ENCODE peak calls at places on chromosomes 12 and 14, in five cellular contexts. C is neural progenitor cell, R is MG63, L is left lung, M is pancreas. J is an unnamed sample.
A peak's percentile ranks its signal among the peaks of the same experiment; 100 is the strongest.

GRCh38 chr12:100668939-100669536 is 95.6 kb downstream of the GAS2L3 start:
- DNase-seq in L (peak; percentile 90), C (peak; percentile 89), M (peak; percentile 90), R (peak; percentile 60), J (peak; percentile 68)

GRCh38 chr12:54949041-54949721 is 35.4 kb downstream of the TESPA1 start:
- DNase-seq in R (no peak), C (no peak), L (no peak), M (no peak), J (no peak)

GRCh38 chr12:5390174-5390799 is 41.6 kb upstream of the NTF3 start:
- DNase-seq in M (no peak), C (no peak), R (no peak), L (no peak), J (no peak)

GRCh38 chr12:15700595-15700994 is 88.6 kb downstream of the EPS8 start:
- DNase-seq in R (no peak), M (no peak), C (no peak), L (no peak), J (peak; percentile 79)

GRCh38 chr14:92480856-92481255 is 32.7 kb upstream of the RIN3 start:
- DNase-seq in M (no peak), L (no peak), C (no peak), R (no peak), J (no peak)

GRCh38 chr12:97921957-97922722 is 459.5 kb downstream of the RMST start:
- DNase-seq in R (peak; percentile 5), M (no peak), L (no peak), C (no peak), J (peak; percentile 62)

GRCh38 chr12:14774944-14775651 is 28.2 kb downstream of the WBP11 start:
- DNase-seq in L (peak; percentile 83), R (peak; percentile 35), C (peak; percentile 51), M (peak; percentile 75), J (peak; percentile 37)

GRCh38 chr14:64688801-64689200 is 15.4 kb upstream of the PLEKHG3 start:
- DNase-seq in R (no peak), L (no peak), C (no peak), M (no peak), J (no peak)

GRCh38 chr12:45191239-45191638 is 24.7 kb upstream of the ANO6 start:
- DNase-seq in L (no peak), C (no peak), M (no peak), R (no peak), J (no peak)

GRCh38 chr12:26044007-26044394 is 80.8 kb downstream of the BHLHE41 start:
- DNase-seq in C (no peak), R (peak; percentile 72), L (no peak), M (no peak), J (no peak)

GRCh38 chr12:93805736-93806141 is 128.6 kb downstream of the CRADD start:
- DNase-seq in C (no peak), M (no peak), L (no peak), R (no peak), J (no peak)

GRCh38 chr12:93802698-93803097 is 125.5 kb downstream of the CRADD start:
- DNase-seq in R (no peak), C (no peak), M (no peak), L (no peak), J (no peak)

GRCh38 chr12:93803408-93803807 is 126.2 kb downstream of the CRADD start:
- DNase-seq in C (peak; percentile 10), M (no peak), R (peak; percentile 56), L (no peak), J (no peak)

GRCh38 chr12:93804392-93805179 is 127.4 kb downstream of the CRADD start:
- DNase-seq in R (peak; percentile 43), M (no peak), L (no peak), C (no peak), J (no peak)

DNA sequence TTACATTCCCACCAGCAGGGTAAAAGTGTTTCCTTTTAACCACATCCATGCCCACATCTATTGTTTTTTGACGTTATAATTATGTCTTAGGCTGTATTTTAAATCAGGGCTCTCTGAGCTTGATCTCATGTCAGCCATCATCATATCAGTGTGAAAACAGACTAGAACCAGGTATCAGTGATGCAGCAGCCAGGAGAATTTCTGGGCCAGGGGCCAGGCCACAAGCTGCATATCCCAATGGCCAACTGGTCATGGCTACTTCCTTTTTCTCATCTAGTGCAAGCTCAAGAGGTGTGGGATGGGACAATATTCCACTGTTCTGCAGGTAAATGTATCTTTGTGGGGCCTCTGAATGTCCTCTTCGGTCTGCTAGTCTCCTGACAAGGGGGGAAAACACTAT is 125.1 kb downstream of the CRADD start:
- DNase-seq in M (no peak), C (no peak), R (peak; percentile 35), L (no peak), J (no peak)
- H3K36me3 ChIP-seq in M (no peaks in the 10 kb centered on the region), C (no peaks in the 10 kb centered on the region), R (no peaks in the 10 kb centered on the region), L (no peaks in the 10 kb centered on the region), J (no peaks in the 10 kb centered on the region)

GRCh38 chr14:104931771-104932675 is 7.3 kb downstream of the PLD4 start:
- DNase-seq in M (peak; percentile 58), L (peak; percentile 72), C (peak; percentile 45), R (no peak), J (no peak)
- H3K4me3 ChIP-seq in M (peak overlapping the region; percentile 59), L (peak overlapping the region; percentile 48), C (peak overlapping the region; percentile 54), R (peak overlapping the region; percentile 51), J (no peak overlapping the region)

GRCh38 chr12:132669166-132669879 is 17.8 kb downstream of the POLE start:
- DNase-seq in C (no peak), M (no peak), R (no peak), L (no peak), J (no peak)
- H3K36me3 ChIP-seq in C (no peaks in the 10 kb centered on the region), M (no peaks in the 10 kb centered on the region), R (peaks cover 97% of the 10 kb centered on the region), L (peaks cover 96% of the 10 kb centered on the region), J (peaks cover 93% of the 10 kb centered on the region)

DNA sequence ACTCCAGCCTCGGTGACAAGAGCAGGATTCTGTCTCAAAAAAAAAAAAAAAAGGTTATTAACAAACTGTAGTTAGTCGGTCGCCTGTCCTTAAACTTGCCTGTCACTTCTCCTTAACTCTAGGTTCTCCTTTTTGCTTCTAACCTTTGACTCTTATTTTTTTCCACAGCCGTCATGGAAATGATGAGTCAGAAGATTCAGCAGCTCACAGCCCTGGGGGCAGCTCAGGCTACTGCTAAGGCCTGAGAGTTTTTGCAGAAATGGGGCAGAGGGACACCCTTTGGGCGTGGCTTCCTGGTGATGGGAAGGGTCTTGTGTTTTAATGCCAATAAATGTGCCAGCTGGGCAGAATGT is 418 bp upstream of the MYG1 start:
- DNase-seq in L (no peak), R (peak; percentile 51), M (no peak), C (no peak), J (no peak)
- H3K4me3 ChIP-seq in L (peak overlapping the region; percentile 73), R (peak overlapping the region; percentile 95), M (peak overlapping the region; percentile 65), C (peak overlapping the region; percentile 85), J (peak overlapping the region; percentile 76)

GRCh38 chr12:67306712-67307111 is 37.6 kb downstream of the CAND1 start:
- DNase-seq in M (no peak), R (no peak), C (no peak), L (no peak), J (no peak)

GRCh38 chr12:67299936-67300335 is 30.8 kb downstream of the CAND1 start:
- DNase-seq in R (no peak), M (no peak), L (no peak), C (no peak), J (no peak)

GRCh38 chr12:67299526-67299925 is 30.4 kb downstream of the CAND1 start:
- DNase-seq in R (no peak), L (no peak), C (no peak), M (no peak), J (no peak)

GRCh38 chr12:67305544-67305943 is 36.4 kb downstream of the CAND1 start:
- DNase-seq in R (no peak), L (no peak), C (no peak), M (no peak), J (no peak)

DNA sequence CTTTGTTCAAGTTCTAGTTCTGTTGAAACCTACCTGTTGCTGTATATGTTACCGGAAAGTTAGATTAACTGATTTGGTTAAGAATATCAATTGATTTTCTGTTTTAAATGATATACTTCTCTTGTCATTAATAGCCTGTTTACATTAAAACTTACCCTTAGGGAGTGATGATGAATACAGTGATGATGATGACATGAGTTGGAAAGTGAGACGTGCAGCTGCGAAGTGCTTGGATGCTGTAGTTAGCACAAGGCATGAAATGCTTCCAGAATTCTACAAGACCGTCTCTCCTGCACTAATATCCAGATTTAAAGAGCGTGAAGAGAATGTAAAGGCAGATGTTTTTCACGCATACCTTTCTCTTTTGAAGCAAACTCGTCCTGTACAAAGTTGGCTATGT is 33.0 kb downstream of the CAND1 start:
- DNase-seq in R (no peak), C (no peak), L (no peak), M (no peak), J (no peak)
- H3K36me3 ChIP-seq in R (peaks cover 86% of the 10 kb centered on the region), C (peaks cover 55% of the 10 kb centered on the region), L (peaks cover 82% of the 10 kb centered on the region), M (peaks cover 15% of the 10 kb centered on the region), J (peaks cover 89% of the 10 kb centered on the region)